ENCODE peak calls at places on chromosomes 1 and 21, in ten cellular contexts. P, H, V, U, O, L, I, S, T and X are unnamed samples. For H3K4me1, the result is how much of the 10 kb centered on the place peaks cover.

GRCh38 chr1:235207202-235207565 is 46.1 kb upstream of the RBM34 start:
- DNase-seq in P (no peak), H (no peak), V (no peak), U (no peak), O (no peak), L (no peak), I (no peak), S (no peak), T (no peak), X (no peak)

GRCh38 chr1:50427086-50427817 is 4.0 kb upstream of the DMRTA2 start:
- DNase-seq in P (no peak), H (no peak), V (no peak), U (no peak), O (no peak), L (no peak), I (no peak), S (no peak), T (peak), X (no peak)

GRCh38 chr1:37096523-37096922 is 62.2 kb upstream of the GRIK3 start:
- DNase-seq in P (no peak), H (no peak), V (no peak), U (no peak), O (no peak), L (no peak), I (no peak), S (no peak), T (peak), X (no peak)

GRCh38 chr1:94600556-94600955 is 59.0 kb upstream of the F3 start:
- DNase-seq in P (no peak), H (no peak), V (no peak), U (no peak), O (no peak), L (no peak), I (no peak), S (no peak), T (no peak), X (no peak)

GRCh38 chr1:94013331-94013925 is 104.2 kb upstream of the GCLM start:
- DNase-seq in P (no peak), H (no peak), V (no peak), U (no peak), O (no peak), L (no peak), I (no peak), S (no peak), T (no peak), X (no peak)

GRCh38 chr1:90732136-90732535 is 15.0 kb upstream of the BARHL2 start:
- DNase-seq in P (no peak), H (no peak), V (no peak), U (no peak), O (no peak), L (no peak), I (no peak), S (no peak), T (no peak), X (no peak)

GRCh38 chr1:223750730-223751572 is 38.6 kb downstream of the CAPN2 start:
- DNase-seq in P (no peak), H (no peak), V (no peak), U (no peak), O (no peak), L (no peak), I (no peak), S (no peak), T (no peak), X (no peak)

GRCh38 chr1:220368352-220369265 is 96.4 kb upstream of the RAB3GAP2 start:
- DNase-seq in P (no peak), H (no peak), V (peak), U (no peak), O (no peak), L (no peak), I (no peak), S (no peak), T (no peak), X (no peak)

GRCh38 chr1:14441302-14441741 is 157.2 kb upstream of the KAZN start:
- DNase-seq in P (no peak), H (no peak), V (peak), U (no peak), O (no peak), L (peak), I (no peak), S (no peak), T (no peak), X (no peak)

GRCh38 chr1:57633055-57633454 is 209.2 kb upstream of the DAB1 start:
- DNase-seq in P (no peak), H (no peak), V (no peak), U (no peak), O (no peak), L (no peak), I (no peak), S (no peak), T (no peak), X (no peak)

GRCh38 chr1:208178091-208178529 is 66.1 kb downstream of the PLXNA2 start:
- DNase-seq in P (no peak), H (no peak), V (no peak), U (peak), O (no peak), L (peak), I (peak), S (no peak), T (no peak), X (no peak)

DNA sequence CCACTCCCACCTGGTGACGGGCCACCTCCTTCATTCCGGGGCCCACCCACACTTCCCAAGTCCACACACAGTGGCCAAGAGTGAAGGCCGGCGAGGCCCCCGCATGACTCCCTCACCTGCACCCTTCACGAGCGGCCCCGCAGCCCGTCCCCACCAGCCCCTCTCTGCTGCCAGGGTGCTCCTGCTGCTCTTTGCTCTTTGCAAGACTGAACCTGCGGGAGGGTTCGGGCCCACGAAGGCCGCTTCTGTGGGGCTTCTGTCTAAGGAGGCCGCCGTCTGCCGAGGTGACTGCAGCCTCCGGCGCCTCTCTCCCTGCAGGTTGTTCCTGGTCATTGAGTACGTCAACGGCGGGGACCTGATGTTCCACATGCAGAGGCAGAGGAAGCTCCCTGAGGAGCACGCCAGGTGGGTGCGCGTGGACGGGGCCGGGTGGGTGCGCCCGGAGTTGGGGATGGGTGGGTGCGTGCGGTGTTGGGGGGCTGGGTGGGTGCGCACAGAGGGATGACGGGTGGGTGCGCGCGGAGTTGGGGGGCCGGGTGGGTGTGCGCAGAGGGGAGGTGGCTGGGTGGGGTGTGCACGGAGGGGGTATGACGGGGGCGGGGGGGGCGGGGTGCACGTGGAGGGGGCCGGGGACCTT is 25.3 kb downstream of the FAAP20 start:
- DNase-seq in P (no peak), H (no peak), V (no peak), U (no peak), O (no peak), L (no peak), I (no peak), S (no peak), T (no peak), X (no peak)
- H3K4me3 ChIP-seq in P (no peak), H (no peak), V (no peak), U (no peak), O (no peak), L (no peak), I (no peak), S (no peak), T (no peak), X (no peak)

GRCh38 chr21:25457946-25458345 is 149.3 kb downstream of the MRPL39 start:
- DNase-seq in P (no peak), H (no peak), V (no peak), U (no peak), O (no peak), L (no peak), I (no peak), S (no peak), T (no peak), X (no peak)

GRCh38 chr21:25458484-25458883 is 148.8 kb downstream of the MRPL39 start:
- DNase-seq in P (no peak), H (no peak), V (no peak), U (no peak), O (no peak), L (no peak), I (no peak), S (no peak), T (no peak), X (no peak)

GRCh38 chr21:25459993-25460392 is 147.3 kb downstream of the MRPL39 start:
- DNase-seq in P (no peak), H (no peak), V (no peak), U (no peak), O (no peak), L (no peak), I (no peak), S (no peak), T (no peak), X (no peak)

GRCh38 chr21:25457411-25457810 is 149.9 kb downstream of the MRPL39 start:
- DNase-seq in P (no peak), H (no peak), V (peak), U (no peak), O (no peak), L (no peak), I (no peak), S (no peak), T (no peak), X (no peak)

DNA sequence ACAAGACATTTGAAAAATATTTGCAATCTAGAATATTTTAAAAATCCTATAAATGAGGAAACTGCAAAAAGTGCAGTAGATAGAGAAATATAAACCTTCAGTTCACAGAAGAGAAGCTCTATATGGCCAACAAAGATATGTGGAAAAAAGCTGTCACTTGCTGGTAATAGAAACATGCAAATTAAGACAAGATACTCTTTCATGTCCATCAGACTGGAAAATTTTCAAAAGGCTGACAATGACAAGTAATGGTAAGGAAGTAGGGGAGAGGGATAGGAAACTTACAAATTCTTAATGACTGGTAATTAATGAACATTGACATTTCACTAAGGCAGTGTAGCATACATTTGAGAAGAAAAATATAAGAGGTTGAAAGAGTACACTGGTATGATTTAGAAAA is 147.9 kb downstream of the MRPL39 start:
- DNase-seq in P (no peak), H (no peak), V (no peak), U (no peak), O (no peak), L (no peak), I (no peak), S (no peak), T (no peak), X (no peak)
- H3K27ac ChIP-seq in P (no peak), H (no peak), V (no peak), U (no peak), O (no peak), L (no peak), I (no peak), S (no peak), T (no peak), X (no peak)

DNA sequence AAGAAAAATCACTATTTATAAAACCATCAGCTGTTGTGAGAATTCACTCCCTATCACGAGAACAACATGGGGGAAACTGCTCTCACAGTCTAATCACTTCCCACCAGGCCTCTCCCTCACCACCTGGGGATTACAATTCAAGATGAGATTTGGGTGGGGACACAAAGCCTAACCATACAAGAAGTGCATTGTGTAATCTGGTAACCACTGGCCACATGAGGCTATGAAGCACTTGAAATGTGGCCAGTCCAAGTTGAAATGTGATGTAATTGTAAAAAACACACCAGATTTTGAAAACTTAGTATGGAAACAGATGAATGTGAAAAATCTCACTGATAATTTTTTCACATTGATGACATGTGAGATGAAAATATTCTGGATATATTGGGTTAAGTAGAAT is 293.8 kb downstream of the TTLL7 start:
- DNase-seq in P (no peak), H (no peak), V (peak), U (no peak), O (no peak), L (no peak), I (no peak), S (no peak), T (no peak), X (no peak)
- H3K4me1 ChIP-seq in P (under half), H (under half), V (under half), U (under half), O (under half), L (under half), I (under half), S (under half), T (under half), X (under half)

GRCh38 chr1:86852289-86852688 is 61.6 kb downstream of the SELENOF start:
- DNase-seq in P (no peak), H (no peak), V (no peak), U (no peak), O (no peak), L (no peak), I (no peak), S (no peak), T (no peak), X (no peak)
- H3K4me3 ChIP-seq in P (no peak), H (no peak), V (no peak), U (no peak), O (no peak), L (no peak), I (no peak), S (no peak), T (no peak), X (no peak)

DNA sequence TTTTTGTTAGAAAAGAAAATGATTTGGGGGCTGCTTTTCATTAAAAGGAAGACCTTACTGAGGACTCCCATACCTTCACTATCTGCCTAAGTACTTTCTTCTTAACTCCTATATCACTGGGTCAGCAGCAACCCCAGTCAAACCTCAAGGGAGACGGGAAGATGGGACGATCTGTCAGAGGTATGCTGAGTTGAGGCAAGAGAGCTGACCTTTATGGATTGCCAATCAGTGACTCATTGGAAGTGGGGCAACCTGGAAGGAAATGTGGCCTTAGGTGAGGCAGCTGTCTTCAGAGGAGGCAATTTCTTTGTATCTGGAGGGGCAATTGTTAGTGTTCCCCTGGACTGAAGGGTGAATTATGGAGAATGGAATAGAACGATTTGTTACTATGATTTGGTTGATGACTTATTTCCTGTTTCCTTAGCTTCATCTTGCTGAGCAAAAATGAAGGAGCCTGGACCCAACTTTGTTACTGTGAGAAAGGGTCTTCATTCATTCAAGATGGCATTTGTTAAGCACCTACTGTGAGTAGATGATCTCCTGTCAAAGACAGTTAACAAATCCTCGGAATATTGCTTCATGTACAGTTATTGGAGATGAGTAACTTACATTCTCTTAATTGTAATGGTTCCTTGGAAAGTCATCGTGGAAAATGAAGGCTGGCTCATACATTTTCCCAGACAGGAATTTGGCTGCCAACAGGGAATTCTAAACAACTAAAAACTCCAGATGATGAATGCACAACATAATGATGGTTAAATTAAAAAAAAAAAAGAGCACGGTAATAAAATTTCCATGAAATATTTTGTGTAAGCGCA is 134.7 kb upstream of the KCNJ15 start:
- DNase-seq in P (no peak), H (no peak), V (no peak), U (no peak), O (no peak), L (no peak), I (no peak), S (no peak), T (no peak), X (no peak)
- H3K27ac ChIP-seq in P (no peak), H (no peak), V (no peak), U (no peak), O (no peak), L (no peak), I (no peak), S (no peak), T (no peak), X (no peak)

GRCh38 chr1:41700581-41700980 is 216.1 kb upstream of the EDN2 start:
- DNase-seq in P (no peak), H (no peak), V (no peak), U (no peak), O (no peak), L (no peak), I (no peak), S (no peak), T (peak), X (no peak)

GRCh38 chr1:41699861-41700248 is 215.4 kb upstream of the EDN2 start:
- DNase-seq in P (no peak), H (no peak), V (no peak), U (no peak), O (no peak), L (no peak), I (no peak), S (no peak), T (no peak), X (no peak)

GRCh38 chr1:41698916-41699860 is 214.7 kb upstream of the EDN2 start:
- DNase-seq in P (no peak), H (no peak), V (peak), U (no peak), O (no peak), L (no peak), I (no peak), S (no peak), T (no peak), X (no peak)

GRCh38 chr1:41704189-41704588 is 214.5 kb downstream of the HIVEP3 start:
- DNase-seq in P (no peak), H (no peak), V (no peak), U (no peak), O (no peak), L (no peak), I (no peak), S (no peak), T (no peak), X (no peak)

GRCh38 chr1:41700986-41701535 is 216.6 kb upstream of the EDN2 start:
- DNase-seq in P (no peak), H (no peak), V (no peak), U (no peak), O (no peak), L (no peak), I (no peak), S (no peak), T (no peak), X (no peak)
- H3K4me1 ChIP-seq in P (under half), H (under half), V (under half), U (under half), O (under half), L (under half), I (under half), S (under half), T (under half), X (under half)

GRCh38 chr1:75469586-75470173 is 141.2 kb downstream of the SLC44A5 start:
- DNase-seq in P (no peak), H (no peak), V (no peak), U (no peak), O (no peak), L (no peak), I (no peak), S (no peak), T (no peak), X (no peak)

GRCh38 chr1:75471245-75471644 is 139.7 kb downstream of the SLC44A5 start:
- DNase-seq in P (no peak), H (no peak), V (no peak), U (no peak), O (no peak), L (no peak), I (no peak), S (no peak), T (no peak), X (no peak)

GRCh38 chr1:75470448-75470847 is 140.5 kb downstream of the SLC44A5 start:
- DNase-seq in P (no peak), H (no peak), V (no peak), U (no peak), O (no peak), L (no peak), I (no peak), S (no peak), T (no peak), X (no peak)

GRCh38 chr1:75472971-75473603 is 137.8 kb downstream of the SLC44A5 start:
- DNase-seq in P (no peak), H (no peak), V (no peak), U (no peak), O (no peak), L (no peak), I (no peak), S (no peak), T (no peak), X (no peak)

GRCh38 chr1:75472089-75472970 is 138.6 kb downstream of the SLC44A5 start:
- DNase-seq in P (no peak), H (no peak), V (no peak), U (no peak), O (no peak), L (no peak), I (no peak), S (no peak), T (no peak), X (no peak)
- H3K4me3 ChIP-seq in P (no peak), H (no peak), V (no peak), U (no peak), O (no peak), L (no peak), I (no peak), S (no peak), T (no peak), X (no peak)

GRCh38 chr1:245431706-245432105 is 276.9 kb downstream of the KIF26B start:
- DNase-seq in P (no peak), H (no peak), V (no peak), U (no peak), O (no peak), L (no peak), I (no peak), S (no peak), T (no peak), X (no peak)
- H3K27ac ChIP-seq in P (no peak), H (no peak), V (no peak), U (no peak), O (no peak), L (no peak), I (no peak), S (no peak), T (no peak), X (no peak)

DNA sequence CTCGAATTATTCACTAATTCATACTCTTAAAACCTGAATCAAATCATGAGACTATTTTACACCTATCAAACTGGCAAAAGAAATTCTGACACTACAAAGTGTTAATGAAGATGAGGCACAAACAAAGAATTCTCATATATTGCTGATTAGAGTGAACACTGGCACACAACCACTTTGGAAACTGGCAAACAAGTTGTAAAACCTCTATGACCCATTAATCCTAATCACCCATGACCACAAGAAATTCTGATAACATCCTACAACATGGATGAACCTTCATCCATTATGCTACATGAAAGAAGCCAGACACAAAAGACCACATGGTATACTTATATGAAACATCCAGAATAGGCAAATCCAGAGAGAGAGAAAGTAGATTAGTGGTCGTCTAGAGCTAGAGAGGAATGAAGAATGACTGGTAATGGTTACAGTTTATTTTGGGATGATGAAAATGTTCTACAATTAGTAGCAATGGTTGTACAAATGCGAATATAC is 8.5 kb downstream of the GPBP1L1 start:
- DNase-seq in P (no peak), H (no peak), V (no peak), U (no peak), O (no peak), L (no peak), I (no peak), S (no peak), T (no peak), X (no peak)
- H3K4me1 ChIP-seq in P (under half), H (under half), V (under half), U (half or more), O (half or more), L (under half), I (half or more), S (half or more), T (under half), X (under half)

GRCh38 chr1:205227584-205228006 is at the start of gene TMCC2:
- DNase-seq in P (peak), H (peak), V (peak), U (peak), O (peak), L (peak), I (peak), S (peak), T (peak), X (peak)

GRCh38 chr1:205229399-205229861 is 1.7 kb downstream of the TMCC2 start:
- DNase-seq in P (no peak), H (peak), V (peak), U (peak), O (peak), L (no peak), I (no peak), S (peak), T (peak), X (no peak)

GRCh38 chr1:205225901-205226765 is 1.6 kb upstream of the TMCC2 start:
- DNase-seq in P (no peak), H (peak), V (no peak), U (no peak), O (peak), L (no peak), I (no peak), S (no peak), T (no peak), X (peak)

GRCh38 chr1:205226868-205227583 is 720 bp upstream of the TMCC2 start:
- DNase-seq in P (no peak), H (peak), V (peak), U (no peak), O (no peak), L (no peak), I (no peak), S (no peak), T (peak), X (peak)

GRCh38 chr1:205228052-205228451 is 306 bp downstream of the TMCC2 start:
- DNase-seq in P (no peak), H (peak), V (no peak), U (peak), O (peak), L (no peak), I (no peak), S (no peak), T (no peak), X (peak)
- H3K4me3 ChIP-seq in P (peak), H (peak), V (peak), U (peak), O (peak), L (peak), I (peak), S (peak), T (peak), X (peak)